ENCODE peak calls at places on chromosome X, in six cellular contexts. D is Karpas-422, Z is IMR-90, M is endothelial cell of umbilical vein, L is astrocyte, V is endodermal cell. W is an unnamed sample.

GRCh38 chrX:141642979-141643378 is 53.5 kb downstream of the SPANXA2 start:
- DNase-seq in M (no peak), Z (peak; percentile 15), L (peak; percentile 20), V (no peak), D (no peak), W (no peak)

GRCh38 chrX:132292753-132293152 is 73.5 kb upstream of the RAP2C start:
- DNase-seq in M (peak; percentile 35), Z (peak; percentile 57), V (peak; percentile 58), D (peak; percentile 74), L (peak; percentile 22), W (peak; percentile 3)

GRCh38 chrX:130594453-130594916 is 192.7 kb downstream of the RBMX2 start:
- DNase-seq in M (no peak), V (no peak), D (no peak), L (no peak), Z (no peak), W (no peak)

GRCh38 chrX:108946531-108946930 is 210.2 kb upstream of the IRS4 start:
- DNase-seq in Z (no peak), D (no peak), V (no peak), M (no peak), L (no peak), W (no peak)

GRCh38 chrX:113759422-113759821 is 824.5 kb upstream of the HTR2C start:
- DNase-seq in M (no peak), L (no peak), D (no peak), V (no peak), Z (no peak), W (no peak)

GRCh38 chrX:18883961-18884765 is 99.8 kb downstream of the PHKA2 start:
- DNase-seq in D (no peak), M (no peak), V (peak; percentile 41), L (no peak), Z (no peak), W (no peak)

GRCh38 chrX:150348365-150348764 is 14.8 kb upstream of the MAMLD1 start:
- DNase-seq in Z (no peak), D (no peak), V (peak; percentile 88), L (no peak), M (no peak), W (peak; percentile 63)

GRCh38 chrX:87397103-87397886 is 120.3 kb upstream of the KLHL4 start:
- DNase-seq in M (no peak), V (no peak), L (peak; percentile 2), Z (no peak), D (no peak), W (no peak)

GRCh38 chrX:149510386-149510785 is 5.3 kb upstream of the IDS start:
- DNase-seq in V (no peak), Z (no peak), D (peak; percentile 72), M (peak; percentile 5), L (no peak), W (no peak)

GRCh38 chrX:103356023-103356798 is at the start of gene TCEAL9:
- DNase-seq in M (peak; percentile 79), L (peak; percentile 74), D (peak; percentile 70), V (peak; percentile 85), Z (peak; percentile 83), W (no peak)

GRCh38 chrX:18887177-18887820 is 96.6 kb downstream of the PHKA2 start:
- DNase-seq in V (peak; percentile 49), Z (no peak), D (no peak), M (no peak), L (no peak), W (no peak)

GRCh38 chrX:133587071-133587470 is 171.8 kb upstream of the GPC4 start:
- DNase-seq in V (no peak), Z (no peak), L (no peak), M (no peak), D (no peak), W (no peak)

GRCh38 chrX:138925330-138925729 is 213.8 kb upstream of the FGF13 start:
- DNase-seq in D (no peak), V (no peak), Z (peak; percentile 27), L (peak; percentile 94), M (no peak), W (no peak)

GRCh38 chrX:27463187-27463586 is at the start of gene PPP4R3C:
- DNase-seq in M (no peak), Z (no peak), D (no peak), V (no peak), L (no peak), W (no peak)

GRCh38 chrX:87664381-87664780 is 146.8 kb downstream of the KLHL4 start:
- DNase-seq in L (no peak), D (peak; percentile 77), V (no peak), Z (peak; percentile 8), M (peak; percentile 64), W (no peak)

GRCh38 chrX:102950908-102951866 is 14.1 kb downstream of the RAB40AL start:
- DNase-seq in D (peak; percentile 86), M (peak; percentile 68), V (peak; percentile 92), Z (peak; percentile 27), L (peak; percentile 9), W (peak; percentile 69)

GRCh38 chrX:43882294-43882681 is at the start of gene MAOB:
- DNase-seq in L (no peak), D (no peak), V (peak; percentile 63), M (no peak), Z (no peak), W (peak; percentile 23)

GRCh38 chrX:30971761-30972603 is 82.9 kb upstream of the TAB3 start:
- DNase-seq in M (peak; percentile 23), D (peak; percentile 62), Z (peak; percentile 45), L (peak; percentile 18), V (peak; percentile 66), W (peak; percentile 22)

GRCh38 chrX:131763674-131764073 is 219.8 kb downstream of the OR13H1 start:
- DNase-seq in M (no peak), D (peak; percentile 98), Z (peak; percentile 85), L (peak; percentile 46), V (no peak), W (no peak)

GRCh38 chrX:1246816-1247215 is 21.8 kb upstream of the CSF2RA start:
- DNase-seq in Z (no peak), M (peak; percentile 63), L (no peak), D (peak; percentile 94), V (peak; percentile 97), W (peak; percentile 68)

GRCh38 chrX:136816970-136817369 is 36.2 kb upstream of the ARHGEF6 start:
- DNase-seq in D (no peak), L (peak; percentile 27), V (no peak), Z (peak; percentile 47), M (no peak), W (no peak)

GRCh38 chrX:107135076-107135964 is 16.7 kb upstream of the RBM41 start:
- DNase-seq in L (peak; percentile 64), Z (peak; percentile 54), M (no peak), V (no peak), D (no peak), W (no peak)

GRCh38 chrX:3550160-3550765 is 163.2 kb downstream of the PRKX start:
- DNase-seq in Z (no peak), V (peak; percentile 63), D (peak; percentile 61), L (no peak), M (no peak), W (no peak)

GRCh38 chrX:154534526-154535322 is 11.9 kb downstream of the G6PD start:
- DNase-seq in Z (peak; percentile 79), M (peak; percentile 63), V (peak; percentile 95), L (peak; percentile 48), D (peak; percentile 95), W (no peak)

GRCh38 chrX:77668391-77669237 is 117.4 kb downstream of the ATRX start:
- DNase-seq in Z (peak; percentile 55), M (peak; percentile 81), D (no peak), V (no peak), L (peak; percentile 36), W (no peak)

GRCh38 chrX:84320606-84321005 is 132.6 kb upstream of the RPS6KA6 start:
- DNase-seq in D (no peak), L (peak; percentile 47), V (no peak), Z (peak; percentile 2), M (no peak), W (no peak)

GRCh38 chrX:110743679-110744340 is 51.8 kb downstream of the CHRDL1 start:
- DNase-seq in M (no peak), Z (peak; percentile 2), D (no peak), L (no peak), V (no peak), W (no peak)

GRCh38 chrX:87299563-87300160 is 217.9 kb upstream of the KLHL4 start:
- DNase-seq in D (peak; percentile 75), Z (peak; percentile 8), V (no peak), L (no peak), M (peak; percentile 12), W (peak; percentile 3)

DNA sequence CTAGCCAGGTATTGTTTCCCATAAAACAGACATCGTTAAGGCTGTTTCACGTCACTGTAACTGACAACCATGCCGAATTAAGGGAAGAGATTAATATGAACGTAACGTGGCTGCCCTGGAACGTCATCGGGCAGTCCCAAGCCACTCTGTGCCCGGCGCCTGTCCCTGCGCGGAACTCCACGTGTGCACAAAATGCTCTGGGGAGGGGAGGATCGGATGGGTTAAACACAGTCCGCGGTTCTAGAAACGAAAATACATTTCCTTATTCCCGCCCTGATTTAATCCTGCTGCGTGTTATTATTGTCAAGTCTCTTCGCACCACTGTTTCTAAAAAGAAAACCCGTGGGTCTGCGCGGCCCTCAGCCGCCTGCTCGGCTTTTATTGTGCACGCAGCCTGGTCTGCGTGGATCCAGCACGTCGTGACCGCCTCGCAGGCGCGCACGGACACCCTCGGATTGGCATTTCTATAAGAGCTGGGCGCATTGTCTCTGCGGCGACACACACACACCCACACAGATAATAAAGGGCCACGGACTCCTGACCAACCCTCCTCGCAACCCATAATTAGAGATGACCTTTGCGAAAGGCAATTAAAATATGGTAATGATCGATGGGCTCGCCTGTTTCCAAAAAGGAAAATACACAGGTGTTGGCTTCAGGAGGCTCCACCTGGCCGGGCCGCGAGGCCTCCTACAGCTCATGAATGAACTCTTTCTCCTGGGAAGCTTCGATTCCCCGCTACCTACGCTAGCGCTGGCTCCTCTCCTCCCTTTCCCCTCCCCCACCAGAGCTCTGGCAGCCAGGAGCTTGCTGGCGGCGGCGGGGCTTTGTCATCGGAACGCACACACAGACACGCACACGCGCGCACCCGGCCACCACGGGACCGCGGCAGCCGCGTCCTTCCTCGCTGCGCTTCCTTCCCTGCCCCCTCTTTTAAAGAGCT is 69.8 kb upstream of the BCOR start:
- DNase-seq in V (peak; percentile 90), M (no peak), D (no peak), L (no peak), Z (no peak), W (no peak)
- H3K4me3 ChIP-seq in V (peak overlapping the region; percentile 53), M (no peak overlapping the region), D (peak overlapping the region; percentile 19), L (peak overlapping the region; percentile 50), Z (no peak overlapping the region), W (peak overlapping the region; percentile 39)

DNA sequence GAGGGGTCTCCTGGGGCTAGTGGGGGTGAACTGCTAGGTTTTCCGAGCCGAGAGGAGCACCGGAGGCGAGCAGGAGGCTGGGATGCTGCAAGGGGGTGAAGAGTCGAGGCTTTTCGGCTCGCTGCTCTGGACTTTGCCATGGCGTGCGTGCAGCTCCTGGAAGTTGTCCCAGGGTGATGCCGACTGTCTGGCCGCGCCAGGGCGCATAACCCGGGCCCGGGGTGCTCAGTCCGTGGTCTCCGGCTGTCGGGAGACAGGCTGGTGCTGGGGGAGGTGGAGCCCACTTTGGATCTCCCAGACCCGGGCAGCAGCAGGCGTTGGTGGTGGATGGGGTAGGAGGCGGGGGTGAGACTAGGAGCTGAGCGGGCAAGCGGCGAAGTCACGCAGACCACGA is 777 bp downstream of the GRIA3 start:
- DNase-seq in Z (no peak), V (peak; percentile 69), L (peak; percentile 12), D (no peak), M (no peak), W (no peak)
- H3K9ac ChIP-seq in Z (no peak overlapping the region), V (no peak overlapping the region), L (peak overlapping the region; percentile 80), D (no peak overlapping the region), M (no peak overlapping the region), W (peak overlapping the region; percentile 42)

GRCh38 chrX:9163153-9163790 is 129.3 kb upstream of the FAM9B start:
- DNase-seq in Z (peak; percentile 55), D (no peak), M (peak; percentile 33), V (no peak), L (peak; percentile 40), W (no peak)
- H3K4me3 ChIP-seq in Z (no peak overlapping the region), D (no peak overlapping the region), M (no peak overlapping the region), V (no peak overlapping the region), L (no peak overlapping the region), W (no peak overlapping the region)

GRCh38 chrX:47366051-47366722 is 4.2 kb upstream of the ZNF157 start:
- DNase-seq in Z (peak; percentile 57), M (peak; percentile 62), D (peak; percentile 92), L (peak; percentile 62), V (peak; percentile 88), W (peak; percentile 28)
- H3K9ac ChIP-seq in Z (no peak overlapping the region), M (no peak overlapping the region), D (peak overlapping the region; percentile 65), L (peak overlapping the region; percentile 63), V (peak overlapping the region; percentile 39), W (peak overlapping the region; percentile 57)